ENCODE peak calls at places on chromosomes 11 and 22, in six cellular contexts. R is HCT116, D is H1, S is K562, F is HepG2, J is GM12878. H is an unnamed sample.

GRCh38 chr11:133660202-133660568 is 127.9 kb upstream of the OPCML start:
- DNase-seq in R (no peak), D (no peak), S (no peak), F (no peak), J (no peak), H (no peak)

GRCh38 chr11:44528103-44528502 is 37.4 kb upstream of the CD82 start:
- DNase-seq in R (no peak), D (no peak), S (peak), F (no peak), J (no peak), H (no peak)

GRCh38 chr22:46477967-46478635 is 59.3 kb downstream of the CELSR1 start:
- DNase-seq in R (no peak), D (no peak), S (no peak), F (no peak), J (no peak), H (no peak)

GRCh38 chr22:19701420-19702145 is 12.7 kb upstream of the SEPTIN5 start:
- DNase-seq in R (no peak), D (no peak), S (no peak), F (no peak), J (no peak), H (no peak)

GRCh38 chr22:46504586-46504985 is 32.8 kb downstream of the CELSR1 start:
- DNase-seq in R (no peak), D (no peak), S (no peak), F (no peak), J (no peak), H (no peak)

GRCh38 chr22:22999473-22999872 is 70.8 kb upstream of the GNAZ start:
- DNase-seq in R (no peak), D (no peak), S (no peak), F (no peak), J (no peak), H (no peak)

GRCh38 chr22:32476804-32477203 is 2.2 kb downstream of the FBXO7 start:
- DNase-seq in R (no peak), D (no peak), S (no peak), F (no peak), J (no peak), H (no peak)

GRCh38 chr11:108654994-108655631 is 9.8 kb upstream of the DDX10 start:
- DNase-seq in R (peak), D (no peak), S (no peak), F (peak), J (no peak), H (no peak)

GRCh38 chr22:17787159-17788022 is 13.1 kb upstream of the BID start:
- DNase-seq in R (no peak), D (no peak), S (no peak), F (no peak), J (no peak), H (no peak)

GRCh38 chr11:37914859-37915258 is 1316.8 kb upstream of the RAG2 start:
- DNase-seq in R (no peak), D (no peak), S (no peak), F (no peak), J (no peak), H (no peak)

GRCh38 chr22:20186183-20186870 is 35.5 kb upstream of the CCDC188 start:
- DNase-seq in R (no peak), D (peak), S (peak), F (peak), J (no peak), H (peak)

GRCh38 chr11:14644396-14645246 is 1.0 kb downstream of the PDE3B start:
- DNase-seq in R (peak), D (peak), S (no peak), F (peak), J (no peak), H (no peak)

GRCh38 chr22:29073618-29074275 is 912 bp downstream of the KREMEN1 start:
- DNase-seq in R (no peak), D (peak), S (peak), F (peak), J (no peak), H (no peak)
- TF ChIP-seq YY1 in R (no peak), D (peak), S (no peak), F (peak), J (no peak), H (no peak)

DNA sequence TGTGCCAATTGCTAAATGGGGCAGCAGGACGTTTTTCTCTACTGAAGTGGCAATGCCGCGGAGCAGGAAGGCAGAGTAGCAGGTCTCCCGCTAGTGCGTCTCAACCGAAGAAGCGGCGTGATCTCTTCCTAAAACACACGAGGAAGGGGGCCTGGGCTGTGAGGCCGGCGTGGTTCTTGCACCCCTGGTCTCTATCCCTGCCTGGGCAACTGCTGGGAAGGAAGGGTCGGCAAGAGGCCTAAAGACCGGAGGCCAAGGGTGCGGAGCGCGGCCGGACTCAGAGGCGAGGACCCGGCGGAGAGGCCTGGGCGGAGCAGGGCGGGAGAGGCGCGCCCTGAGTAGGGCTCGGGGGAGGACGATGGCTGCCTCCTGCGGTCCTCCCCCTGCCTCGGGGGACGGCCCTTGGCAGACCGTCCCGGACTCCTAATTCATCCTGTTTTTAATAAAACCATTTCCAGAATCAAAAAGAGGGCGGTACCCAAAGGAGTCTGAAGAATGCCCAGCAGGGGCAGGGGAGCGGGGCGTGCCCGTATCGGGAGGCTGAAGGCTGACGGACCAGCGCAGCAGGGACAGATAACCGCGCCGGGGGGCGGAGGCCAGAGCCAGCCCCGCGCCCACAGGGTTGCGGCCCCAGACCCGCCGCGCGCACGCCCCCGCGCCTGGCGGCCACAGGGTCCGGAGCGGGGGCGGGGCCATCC is 559 bp upstream of the APLP2 start:
- DNase-seq in R (peak), D (no peak), S (no peak), F (no peak), J (no peak), H (no peak)
- TF ChIP-seq ZNF274 in R (no peak), D (no peak), S (no peak), F (no peak), J (no peak), H (no peak)

GRCh38 chr11:20973959-20974358 is 304.6 kb downstream of the NELL1 start:
- DNase-seq in R (no peak), D (no peak), S (no peak), F (no peak), J (no peak), H (no peak)
- H3K9ac ChIP-seq in R (no peak), D (no peak), S (no peak), F (no peak), J (no peak), H (no peak)

GRCh38 chr22:49332691-49333090 is 495.0 kb downstream of the BRD1 start:
- DNase-seq in R (no peak), D (peak), S (no peak), F (no peak), J (no peak), H (no peak)

GRCh38 chr22:49334976-49335375 is 492.7 kb downstream of the BRD1 start:
- DNase-seq in R (no peak), D (peak), S (no peak), F (no peak), J (no peak), H (no peak)

GRCh38 chr22:49333206-49333605 is 494.5 kb downstream of the BRD1 start:
- DNase-seq in R (no peak), D (peak), S (no peak), F (no peak), J (no peak), H (no peak)

GRCh38 chr22:49331878-49332277 is 495.8 kb downstream of the BRD1 start:
- DNase-seq in R (no peak), D (peak), S (no peak), F (no peak), J (no peak), H (no peak)

GRCh38 chr22:49334589-49334873 is 493.1 kb downstream of the BRD1 start:
- DNase-seq in R (no peak), D (peak), S (no peak), F (no peak), J (no peak), H (no peak)
- TF ChIP-seq YY1 in R (no peak), D (no peak), S (no peak), F (no peak), J (no peak), H (no peak)

DNA sequence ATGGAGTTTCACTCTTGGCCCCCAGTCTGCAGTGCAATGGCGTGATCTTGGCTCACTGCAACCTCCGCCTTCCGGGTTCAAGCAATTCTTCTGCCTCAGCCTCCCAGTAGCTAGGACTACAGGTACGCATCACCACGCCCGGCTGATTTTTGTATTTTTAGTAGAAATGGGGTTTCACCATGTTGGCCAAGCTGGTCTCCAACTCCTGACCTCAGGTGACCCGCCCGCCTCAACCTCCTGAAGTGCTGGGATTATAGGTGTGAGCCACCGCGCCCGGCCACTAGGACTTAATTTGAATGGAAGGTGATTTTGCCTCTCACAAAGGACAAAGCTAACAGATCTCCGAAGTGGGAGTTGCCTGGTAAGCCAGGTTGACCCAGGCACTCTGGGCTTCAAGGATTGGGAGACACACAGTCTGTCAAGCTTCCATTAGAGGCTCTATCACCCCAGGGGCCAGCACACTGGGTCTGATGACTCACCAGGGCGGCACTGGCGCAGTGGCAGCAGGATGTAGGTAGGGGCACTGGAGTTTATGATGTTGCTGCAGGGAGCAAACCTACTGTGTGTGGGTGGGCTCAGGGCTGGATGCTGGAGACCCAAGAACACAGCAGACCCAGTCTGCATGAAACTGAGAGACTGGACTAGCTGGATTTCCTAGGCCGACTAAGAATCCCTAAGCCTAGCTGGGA is 17.8 kb upstream of the KCTD14 start:
- DNase-seq in R (no peak), D (no peak), S (peak), F (no peak), J (no peak), H (no peak)
- TF ChIP-seq ZNF274 in R (no peak), D (no peak), S (no peak), F (no peak), J (no peak), H (no peak)

DNA sequence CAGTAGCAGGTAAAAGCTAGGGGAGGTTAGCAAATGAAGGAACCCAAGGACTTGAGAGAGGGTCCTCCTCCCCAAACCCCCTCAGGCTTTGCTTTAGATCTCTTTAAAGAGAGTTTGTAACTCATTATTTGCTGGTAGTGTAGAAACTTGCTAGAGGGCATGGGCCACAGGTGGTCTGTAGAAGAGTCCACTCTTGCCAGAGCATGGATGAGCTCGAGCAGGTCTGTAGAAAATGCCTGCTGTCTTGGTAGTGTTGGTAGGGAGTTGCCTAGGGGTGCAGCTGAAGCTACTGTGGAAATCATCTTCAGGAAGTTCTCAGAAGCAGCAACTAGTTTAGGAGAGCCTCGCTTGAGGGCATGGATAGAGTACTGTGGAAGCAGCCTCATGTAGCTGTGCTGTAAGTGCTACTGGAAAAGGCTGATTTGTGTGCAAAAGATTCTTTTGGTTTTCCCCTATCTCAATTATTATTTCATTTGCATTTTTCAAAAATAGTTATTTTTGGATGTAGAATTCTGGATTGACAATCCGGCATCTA is 104.3 kb downstream of the TMEM135 start:
- DNase-seq in R (no peak), D (no peak), S (no peak), F (no peak), J (no peak), H (no peak)
- H3K9ac ChIP-seq in R (no peak), D (no peak), S (no peak), F (no peak), J (no peak), H (no peak)

GRCh38 chr11:1197886-1198765 is 24.7 kb upstream of the MUC5B start:
- DNase-seq in R (no peak), D (no peak), S (no peak), F (no peak), J (no peak), H (no peak)
- TF ChIP-seq YY1 in R (no peak), D (no peak), S (no peak), F (no peak), J (no peak), H (no peak)

H was measured in NT2/D1.